ENCODE peak calls at places on chromosome 19, in five cellular contexts. One of them, this sample, is unnamed.

GRCh38 chr19:11421607-11422098 is 2.5 kb upstream of the RGL3 start:
- DNase-seq in IMR-90: no peak
- DNase-seq in ascending aorta: no peak
- DNase-seq in tibial nerve: no peak
- DNase-seq in brain microvascular endothelial cell: no peak
- DNase-seq in this sample: peak

GRCh38 chr19:33818426-33818825 is 21.8 kb downstream of the KCTD15 start:
- DNase-seq in tibial nerve: no peak
- DNase-seq in brain microvascular endothelial cell: no peak
- DNase-seq in ascending aorta: peak
- DNase-seq in IMR-90: no peak
- DNase-seq in this sample: no peak

GRCh38 chr19:19297759-19298158 is 22.6 kb downstream of the SUGP1 start:
- DNase-seq in ascending aorta: no peak
- DNase-seq in tibial nerve: no peak
- DNase-seq in IMR-90: no peak
- DNase-seq in brain microvascular endothelial cell: no peak
- DNase-seq in this sample: no peak

GRCh38 chr19:50981587-50982146 is 2.0 kb downstream of the KLK7 start:
- DNase-seq in brain microvascular endothelial cell: no peak
- DNase-seq in tibial nerve: no peak
- DNase-seq in ascending aorta: no peak
- DNase-seq in IMR-90: no peak
- DNase-seq in this sample: no peak

GRCh38 chr19:12112701-12113100 is 27.4 kb downstream of the ZNF20 start:
- DNase-seq in tibial nerve: no peak
- DNase-seq in brain microvascular endothelial cell: no peak
- DNase-seq in ascending aorta: no peak
- DNase-seq in IMR-90: no peak
- DNase-seq in this sample: no peak

GRCh38 chr19:10107817-10108367 is 1.7 kb downstream of the PPAN start:
- DNase-seq in brain microvascular endothelial cell: no peak
- DNase-seq in ascending aorta: no peak
- DNase-seq in IMR-90: no peak
- DNase-seq in tibial nerve: no peak
- DNase-seq in this sample: no peak

GRCh38 chr19:8577247-8577646 is at the start of gene MYO1F:
- DNase-seq in ascending aorta: no peak
- DNase-seq in tibial nerve: peak
- DNase-seq in brain microvascular endothelial cell: no peak
- DNase-seq in IMR-90: no peak
- DNase-seq in this sample: no peak

GRCh38 chr19:39398297-39398864 is 7.2 kb downstream of the MED29 start:
- DNase-seq in brain microvascular endothelial cell: peak
- DNase-seq in ascending aorta: peak
- DNase-seq in tibial nerve: peak
- DNase-seq in IMR-90: peak
- DNase-seq in this sample: peak

GRCh38 chr19:12833747-12834417 is 497 bp downstream of the RTBDN start:
- DNase-seq in brain microvascular endothelial cell: no peak
- DNase-seq in ascending aorta: no peak
- DNase-seq in tibial nerve: no peak
- DNase-seq in IMR-90: no peak
- DNase-seq in this sample: no peak

GRCh38 chr19:44803442-44804428 is 5.2 kb upstream of the BCAM start:
- DNase-seq in brain microvascular endothelial cell: no peak
- DNase-seq in tibial nerve: no peak
- DNase-seq in ascending aorta: no peak
- DNase-seq in IMR-90: no peak
- DNase-seq in this sample: no peak

GRCh38 chr19:50381881-50382729 is 2.0 kb upstream of the POLD1 start:
- DNase-seq in brain microvascular endothelial cell: no peak
- DNase-seq in ascending aorta: no peak
- DNase-seq in tibial nerve: no peak
- DNase-seq in IMR-90: no peak
- DNase-seq in this sample: no peak

GRCh38 chr19:33612928-33613327 is 8.8 kb upstream of the CHST8 start:
- DNase-seq in ascending aorta: no peak
- DNase-seq in tibial nerve: no peak
- DNase-seq in IMR-90: no peak
- DNase-seq in brain microvascular endothelial cell: no peak
- DNase-seq in this sample: no peak

GRCh38 chr19:45059258-45059965 is 16.9 kb downstream of the ZNF296 start:
- DNase-seq in brain microvascular endothelial cell: peak
- DNase-seq in tibial nerve: peak
- DNase-seq in IMR-90: peak
- DNase-seq in ascending aorta: peak
- DNase-seq in this sample: peak

GRCh38 chr19:2834294-2834871 is 6.9 kb upstream of the ZNF555 start:
- DNase-seq in IMR-90: no peak
- DNase-seq in tibial nerve: no peak
- DNase-seq in ascending aorta: no peak
- DNase-seq in brain microvascular endothelial cell: no peak
- DNase-seq in this sample: no peak

GRCh38 chr19:4969772-4970531 is 1.0 kb downstream of the KDM4B start:
- DNase-seq in ascending aorta: no peak
- DNase-seq in brain microvascular endothelial cell: no peak
- DNase-seq in tibial nerve: no peak
- DNase-seq in IMR-90: no peak
- DNase-seq in this sample: no peak

GRCh38 chr19:3398114-3398899 is 31.9 kb downstream of the NFIC start:
- DNase-seq in brain microvascular endothelial cell: no peak
- DNase-seq in IMR-90: peak
- DNase-seq in ascending aorta: peak
- DNase-seq in tibial nerve: peak
- DNase-seq in this sample: no peak

GRCh38 chr19:51651216-51651846 is 4.7 kb upstream of the SIGLEC14 start:
- DNase-seq in IMR-90: no peak
- DNase-seq in brain microvascular endothelial cell: no peak
- DNase-seq in tibial nerve: no peak
- DNase-seq in ascending aorta: no peak
- DNase-seq in this sample: no peak

GRCh38 chr19:56071151-56071550 is 49.9 kb downstream of the ZNF787 start:
- DNase-seq in tibial nerve: no peak
- DNase-seq in IMR-90: no peak
- DNase-seq in ascending aorta: no peak
- DNase-seq in brain microvascular endothelial cell: no peak
- DNase-seq in this sample: no peak

GRCh38 chr19:33302974-33303790 is 848 bp upstream of the CEBPA start:
- DNase-seq in brain microvascular endothelial cell: peak
- DNase-seq in IMR-90: peak
- DNase-seq in ascending aorta: peak
- DNase-seq in tibial nerve: no peak
- DNase-seq in this sample: no peak

GRCh38 chr19:51311388-51312257 is at the start of gene IGLON5:
- DNase-seq in ascending aorta: no peak
- DNase-seq in brain microvascular endothelial cell: no peak
- DNase-seq in IMR-90: no peak
- DNase-seq in tibial nerve: no peak
- DNase-seq in this sample: no peak

GRCh38 chr19:55212447-55212846 is 3.1 kb upstream of the PTPRH start:
- DNase-seq in tibial nerve: no peak
- DNase-seq in ascending aorta: no peak
- DNase-seq in brain microvascular endothelial cell: no peak
- DNase-seq in IMR-90: no peak
- DNase-seq in this sample: no peak

GRCh38 chr19:38152461-38153379 is 71.3 kb downstream of the DPF1 start:
- DNase-seq in brain microvascular endothelial cell: peak
- DNase-seq in ascending aorta: no peak
- DNase-seq in tibial nerve: no peak
- DNase-seq in IMR-90: peak
- DNase-seq in this sample: no peak

GRCh38 chr19:52566588-52566987 is 3.5 kb upstream of the ZNF701 start:
- DNase-seq in IMR-90: peak
- DNase-seq in tibial nerve: no peak
- DNase-seq in ascending aorta: no peak
- DNase-seq in brain microvascular endothelial cell: no peak
- DNase-seq in this sample: no peak

GRCh38 chr19:4705413-4706131 is 18.1 kb downstream of the DPP9 start:
- DNase-seq in tibial nerve: no peak
- DNase-seq in brain microvascular endothelial cell: no peak
- DNase-seq in ascending aorta: no peak
- DNase-seq in IMR-90: no peak
- DNase-seq in this sample: no peak

GRCh38 chr19:40443930-40444180 is 280 bp downstream of the SERTAD3 start:
- DNase-seq in IMR-90: no peak
- DNase-seq in tibial nerve: no peak
- DNase-seq in ascending aorta: no peak
- DNase-seq in brain microvascular endothelial cell: no peak
- DNase-seq in this sample: no peak

GRCh38 chr19:40666803-40667438 is 23.5 kb downstream of the NUMBL start:
- DNase-seq in IMR-90: no peak
- DNase-seq in ascending aorta: no peak
- DNase-seq in brain microvascular endothelial cell: no peak
- DNase-seq in tibial nerve: no peak
- DNase-seq in this sample: no peak

DNA sequence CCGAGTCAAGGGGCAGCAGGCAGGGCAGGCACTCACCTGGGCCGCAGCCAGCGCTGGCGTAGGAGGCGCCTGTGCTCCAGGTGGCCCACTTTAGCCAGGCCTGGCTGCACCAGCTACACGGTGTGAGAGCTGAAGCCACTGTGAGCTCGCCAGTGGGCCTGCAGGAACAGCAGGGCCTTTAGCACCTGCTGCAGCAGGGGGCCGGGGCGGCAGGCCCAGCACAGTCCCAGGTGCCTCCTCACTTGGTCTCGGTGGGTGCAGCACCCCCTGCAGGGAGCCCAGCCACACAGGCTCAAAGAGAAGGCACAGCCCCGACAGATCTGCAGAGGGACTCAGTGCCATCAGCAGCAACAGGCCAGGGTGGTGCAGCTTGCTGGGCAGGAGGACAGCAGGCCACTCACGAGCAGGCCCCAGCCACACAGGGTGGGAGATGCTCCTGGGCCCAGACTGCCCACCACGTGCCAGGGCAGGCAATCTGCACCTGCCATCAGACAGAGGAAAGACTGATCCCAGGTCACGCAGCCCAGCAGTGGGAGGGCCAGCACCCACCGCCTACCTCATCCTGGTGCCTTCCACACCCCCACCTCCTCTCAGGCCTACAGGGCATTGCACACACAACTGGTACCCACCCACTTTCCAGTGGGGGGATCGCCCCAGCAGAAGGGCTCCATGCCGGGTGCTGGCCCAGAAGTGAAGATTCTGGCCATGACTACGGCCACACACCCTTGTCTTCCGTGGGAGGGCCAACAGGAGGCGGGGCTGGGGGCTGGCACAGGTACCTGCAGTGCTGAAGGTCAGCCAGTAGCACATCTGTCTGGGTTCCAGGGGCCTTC is 15.8 kb downstream of the ARHGAP33 start:
- DNase-seq in IMR-90: no peak
- DNase-seq in tibial nerve: no peak
- DNase-seq in brain microvascular endothelial cell: no peak
- DNase-seq in ascending aorta: peak
- DNase-seq in this sample: no peak
- TF ChIP-seq CTCF in IMR-90: peak
- TF ChIP-seq CTCF in tibial nerve: no peak
- TF ChIP-seq CTCF in brain microvascular endothelial cell: peak
- TF ChIP-seq CTCF in ascending aorta: no peak
- TF ChIP-seq CTCF in this sample: no peak

DNA sequence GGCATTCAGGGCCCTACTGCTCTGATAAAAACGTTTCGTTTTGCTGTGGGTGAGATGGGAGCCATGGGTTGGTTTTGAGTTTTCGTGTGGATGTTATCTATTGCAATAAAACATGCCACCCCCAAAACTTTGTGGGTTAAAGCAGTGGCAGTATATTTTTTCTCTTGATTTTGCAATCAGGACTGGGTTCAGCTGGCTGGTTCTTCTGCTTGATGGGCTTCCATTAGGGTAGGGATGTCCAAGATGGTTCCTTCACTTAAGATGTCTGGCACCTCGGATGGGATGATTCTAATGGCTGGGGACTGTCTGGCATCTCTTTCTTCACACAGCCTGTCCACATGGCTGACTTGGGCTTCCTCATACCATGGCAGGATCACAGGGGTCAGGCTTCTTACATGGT is 15.6 kb upstream of the PNMA8B start:
- DNase-seq in tibial nerve: no peak
- DNase-seq in brain microvascular endothelial cell: no peak
- DNase-seq in IMR-90: no peak
- DNase-seq in ascending aorta: no peak
- DNase-seq in this sample: no peak
- H3K27ac ChIP-seq in tibial nerve: no peak
- H3K27ac ChIP-seq in brain microvascular endothelial cell: no peak
- H3K27ac ChIP-seq in IMR-90: no peak
- H3K27ac ChIP-seq in ascending aorta: no peak
- H3K27ac ChIP-seq in this sample: no peak

GRCh38 chr19:535017-535835 is 3.7 kb downstream of the CDC34 start:
- DNase-seq in tibial nerve: no peak
- DNase-seq in IMR-90: no peak
- DNase-seq in brain microvascular endothelial cell: no peak
- DNase-seq in ascending aorta: no peak
- DNase-seq in this sample: no peak
- TF ChIP-seq CTCF in tibial nerve: no peak
- TF ChIP-seq CTCF in IMR-90: peak
- TF ChIP-seq CTCF in brain microvascular endothelial cell: peak
- TF ChIP-seq CTCF in ascending aorta: no peak
- TF ChIP-seq CTCF in this sample: no peak

GRCh38 chr19:43755256-43755801 is 567 bp upstream of the SMG9 start:
- DNase-seq in ascending aorta: peak
- DNase-seq in brain microvascular endothelial cell: peak
- DNase-seq in IMR-90: peak
- DNase-seq in tibial nerve: peak
- DNase-seq in this sample: peak
- H3K27ac ChIP-seq in ascending aorta: peak
- H3K27ac ChIP-seq in brain microvascular endothelial cell: peak
- H3K27ac ChIP-seq in IMR-90: peak
- H3K27ac ChIP-seq in tibial nerve: peak
- H3K27ac ChIP-seq in this sample: peak

DNA sequence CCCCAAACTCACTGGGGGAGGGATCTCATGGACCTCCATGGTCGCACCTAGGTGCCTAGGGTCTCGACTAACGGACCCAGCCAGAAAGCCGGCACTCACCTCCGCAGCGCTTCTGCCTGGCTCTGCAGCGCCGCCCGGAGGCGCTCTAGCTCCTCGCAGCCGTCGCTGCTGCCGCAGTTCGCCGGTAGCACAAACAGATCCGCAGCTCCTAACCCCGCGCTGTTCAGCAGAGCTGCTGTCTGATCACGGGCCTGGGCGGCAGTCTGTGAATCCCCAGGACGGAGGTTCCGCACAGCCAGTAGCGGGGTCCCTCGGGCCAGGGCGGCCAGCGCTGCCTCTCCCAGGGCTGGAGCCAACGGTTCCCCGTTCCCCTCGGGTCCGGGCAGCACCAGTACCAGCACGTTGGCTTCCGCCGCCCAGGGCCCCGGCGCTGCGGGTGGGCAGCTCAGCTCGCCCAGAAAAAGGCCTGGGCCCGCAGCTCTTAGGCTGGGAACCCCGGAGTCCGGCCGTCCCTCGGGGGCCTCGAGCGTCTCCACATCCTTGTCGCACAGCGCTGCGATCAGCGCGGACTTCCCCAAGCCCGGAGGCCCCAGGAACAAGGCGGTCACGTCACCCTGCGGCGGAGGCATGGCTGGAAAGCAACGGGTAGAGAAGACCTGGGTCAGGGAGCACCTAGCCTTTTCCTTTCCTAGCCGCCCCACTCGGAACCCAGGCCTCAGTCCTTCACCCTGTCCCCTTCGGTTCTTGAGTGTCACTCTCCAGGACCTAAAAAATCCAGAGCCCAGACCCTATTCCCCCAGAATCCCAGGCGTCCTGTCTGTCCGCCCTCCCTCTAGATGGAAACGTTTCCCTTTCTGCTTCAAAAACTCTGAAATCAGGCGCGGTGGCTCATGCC is 977 bp downstream of the IRGQ start:
- DNase-seq in tibial nerve: no peak
- DNase-seq in brain microvascular endothelial cell: peak
- DNase-seq in IMR-90: peak
- DNase-seq in ascending aorta: peak
- DNase-seq in this sample: peak
- TF ChIP-seq CTCF in tibial nerve: peak
- TF ChIP-seq CTCF in brain microvascular endothelial cell: peak
- TF ChIP-seq CTCF in IMR-90: peak
- TF ChIP-seq CTCF in ascending aorta: peak
- TF ChIP-seq CTCF in this sample: peak